ENCODE peak calls at places on chromosomes 16 and 17, in nine cellular contexts. X is T-helper 17 cell; G is activated gamma-delta T cell; Z is stimulated activated CD4-positive, alpha-beta T cell treated with anti-CD3 and anti-CD28 coated beads, TNF-alpha, amount 100 ng/mL, for 48 hours; W is HAP-1; V is head of caudate nucleus; C is WTC11; E is lung microvascular endothelial cell; A is NCI-H2029. Y is an unnamed sample.

GRCh38 chr16:27322858-27323780 is 9.3 kb downstream of the IL4R start:
- DNase-seq in X (no peak), G (no peak), Z (no peak), W (no peak), V (no peak), C (no peak), E (no peak), A (no peak), Y (no peak)

GRCh38 chr16:78571434-78571833 is 472.0 kb downstream of the WWOX start:
- DNase-seq in X (no peak), G (no peak), Z (no peak), W (no peak), V (no peak), C (no peak), E (no peak), A (no peak), Y (no peak)

GRCh38 chr17:28973414-28973813 is 22.1 kb upstream of the PHF12 start:
- DNase-seq in X (no peak), G (no peak), Z (no peak), W (no peak), V (no peak), C (no peak), E (peak), A (peak), Y (no peak)

GRCh38 chr17:30924341-30924740 is 2.6 kb downstream of the ADAP2 start:
- DNase-seq in X (no peak), G (no peak), Z (no peak), W (no peak), V (no peak), C (no peak), E (no peak), A (no peak), Y (no peak)

GRCh38 chr17:7503521-7503920 is 19.4 kb downstream of the POLR2A start:
- DNase-seq in X (no peak), G (no peak), Z (no peak), W (no peak), V (no peak), C (no peak), E (no peak), A (no peak), Y (no peak)

GRCh38 chr17:57247913-57248312 is 8.4 kb upstream of the MSI2 start:
- DNase-seq in X (no peak), G (no peak), Z (no peak), W (no peak), V (no peak), C (no peak), E (no peak), A (no peak), Y (no peak)

GRCh38 chr16:31780342-31780741 is 93.3 kb upstream of the ZNF267 start:
- DNase-seq in X (no peak), G (no peak), Z (no peak), W (no peak), V (no peak), C (no peak), E (no peak), A (no peak), Y (no peak)

GRCh38 chr16:10770907-10771306 is 27.3 kb downstream of the NUBP1 start:
- DNase-seq in X (no peak), G (no peak), Z (no peak), W (no peak), V (no peak), C (no peak), E (no peak), A (no peak), Y (no peak)

GRCh38 chr17:2853722-2854580 is 57.7 kb downstream of the RAP1GAP2 start:
- DNase-seq in X (no peak), G (no peak), Z (peak), W (peak), V (no peak), C (peak), E (peak), A (no peak), Y (no peak)

GRCh38 chr17:4988168-4988567 is 693 bp upstream of the CAMTA2 start:
- DNase-seq in X (no peak), G (no peak), Z (no peak), W (no peak), V (no peak), C (no peak), E (no peak), A (no peak), Y (no peak)

GRCh38 chr17:76345377-76345945 is 8.3 kb downstream of the PRPSAP1 start:
- DNase-seq in X (no peak), G (no peak), Z (no peak), W (no peak), V (no peak), C (no peak), E (no peak), A (no peak), Y (no peak)

GRCh38 chr17:50834126-50834785 is 1.1 kb upstream of the WFIKKN2 start:
- DNase-seq in X (no peak), G (no peak), Z (no peak), W (no peak), V (no peak), C (no peak), E (no peak), A (no peak), Y (no peak)

GRCh38 chr16:47533744-47534292 is 72.7 kb downstream of the PHKB start:
- DNase-seq in X (no peak), G (no peak), Z (no peak), W (no peak), V (no peak), C (no peak), E (no peak), A (no peak), Y (no peak)

GRCh38 chr17:51240275-51240674 is 19.6 kb downstream of the MBTD1 start:
- DNase-seq in X (no peak), G (no peak), Z (no peak), W (no peak), V (no peak), C (no peak), E (no peak), A (no peak), Y (no peak)

GRCh38 chr17:27456681-27457404 is 595 bp downstream of the KSR1 start:
- DNase-seq in X (no peak), G (no peak), Z (no peak), W (peak), V (peak), C (peak), E (peak), A (no peak), Y (no peak)

GRCh38 chr16:29900102-29900887 is at the start of gene ASPHD1:
- DNase-seq in X (peak), G (peak), Z (peak), W (peak), V (peak), C (peak), E (peak), A (peak), Y (peak)

GRCh38 chr16:88746511-88746910 is 38.5 kb downstream of the PIEZO1 start:
- DNase-seq in X (no peak), G (no peak), Z (no peak), W (no peak), V (no peak), C (no peak), E (no peak), A (no peak), Y (no peak)

GRCh38 chr16:20799599-20799998 is 6.7 kb downstream of the ERI2 start:
- DNase-seq in X (no peak), G (no peak), Z (no peak), W (peak), V (no peak), C (no peak), E (peak), A (no peak), Y (no peak)

GRCh38 chr17:76122411-76123126 is 18.5 kb downstream of the FOXJ1 start:
- DNase-seq in X (no peak), G (no peak), Z (no peak), W (no peak), V (no peak), C (no peak), E (no peak), A (no peak), Y (no peak)

GRCh38 chr16:9258423-9259051 is 167.1 kb downstream of the HAPSTR1 start:
- DNase-seq in X (no peak), G (no peak), Z (no peak), W (no peak), V (peak), C (peak), E (peak), A (no peak), Y (peak)

Y was measured in neuronal stem cell.